ENCODE peak calls at places on chromosomes 4 and X, in ten cellular contexts. N is testis; L is fibroblast of the conjunctiva; R is OCI-LY7; K is M059J; U is tibial artery; W is lung; A is cerebellar cortex; X is naive thymus-derived CD8-positive, alpha-beta T cell; D is AG09309. Q is an unnamed sample.

GRCh38 chr4:89316931-89317366 is 9.3 kb upstream of the GPRIN3 start:
- DNase-seq in N (no peak), W (no peak), X (no peak), A (no peak), K (peak; percentile 58), R (peak; percentile 68), D (no peak), L (no peak), U (no peak), Q (no peak)

GRCh38 chrX:114611018-114611619 is 27.2 kb downstream of the HTR2C start:
- DNase-seq in L (peak; percentile 33), N (peak; percentile 36), U (peak; percentile 22), W (peak; percentile 43), K (peak; percentile 54), X (peak; percentile 31), A (peak; percentile 26), R (peak; percentile 27), D (no peak), Q (no peak)

GRCh38 chr4:123444298-123444731 is 47.7 kb downstream of the SPRY1 start:
- DNase-seq in R (peak; percentile 91), N (peak; percentile 79), K (no peak), D (no peak), X (peak; percentile 40), L (no peak), W (peak; percentile 38), A (peak; percentile 63), U (no peak), Q (no peak)

GRCh38 chr4:74449571-74450297 is 4.8 kb downstream of the AREG start:
- DNase-seq in L (no peak), K (peak; percentile 23), X (no peak), W (no peak), A (no peak), U (no peak), N (no peak), D (no peak), R (no peak), Q (no peak)

GRCh38 chr4:98838977-98839618 is 89.8 kb downstream of the EIF4E start:
- DNase-seq in D (no peak), R (no peak), L (no peak), U (no peak), A (no peak), W (no peak), K (peak; percentile 63), N (no peak), X (no peak), Q (no peak)

GRCh38 chr4:164136181-164136616 is 617.7 kb upstream of the SMIM31 start:
- DNase-seq in W (no peak), K (peak; percentile 51), N (no peak), U (no peak), L (peak; percentile 30), R (no peak), X (no peak), A (no peak), D (no peak), Q (no peak)

GRCh38 chrX:118528089-118528753 is 32.6 kb downstream of the DOCK11 start:
- DNase-seq in R (peak; percentile 31), U (no peak), X (peak; percentile 72), D (no peak), L (no peak), N (no peak), K (no peak), W (no peak), A (no peak), Q (no peak)

GRCh38 chrX:114152130-114152529 is 431.8 kb upstream of the HTR2C start:
- DNase-seq in A (no peak), R (no peak), K (peak; percentile 87), U (no peak), X (no peak), D (no peak), L (peak; percentile 43), N (no peak), W (no peak), Q (no peak)

GRCh38 chrX:7330971-7331746 is 183.2 kb upstream of the PUDP start:
- DNase-seq in N (peak; percentile 19), L (peak; percentile 83), W (no peak), D (peak; percentile 91), A (no peak), X (no peak), R (no peak), K (peak; percentile 81), U (peak; percentile 51), Q (peak; percentile 7)

GRCh38 chr4:62324215-62324614 is 1124.1 kb downstream of the ADGRL3 start:
- DNase-seq in W (peak; percentile 41), K (no peak), A (peak; percentile 65), R (no peak), U (peak; percentile 28), N (no peak), L (no peak), X (no peak), D (no peak), Q (no peak)

GRCh38 chrX:43881410-43882293 is 598 bp downstream of the MAOB start:
- DNase-seq in K (no peak), D (no peak), X (no peak), W (no peak), L (no peak), A (no peak), R (no peak), N (peak; percentile 47), U (peak; percentile 37), Q (no peak)

GRCh38 chr4:101155368-101155767 is 192.0 kb downstream of the PPP3CA start:
- DNase-seq in W (no peak), D (peak; percentile 41), A (no peak), U (no peak), X (no peak), N (no peak), R (no peak), L (no peak), K (peak; percentile 93), Q (no peak)

GRCh38 chrX:131477498-131477897 is 66.4 kb upstream of the OR13H1 start:
- DNase-seq in N (no peak), A (no peak), R (no peak), K (no peak), X (no peak), L (no peak), W (no peak), U (no peak), D (no peak), Q (no peak)

GRCh38 chr4:119667802-119668201 is 39.2 kb upstream of the PDE5A start:
- DNase-seq in U (no peak), N (no peak), K (no peak), X (no peak), R (no peak), D (no peak), A (no peak), L (no peak), W (no peak), Q (no peak)

GRCh38 chrX:135112096-135112729 is 8.1 kb downstream of the ETDB start:
- DNase-seq in N (peak; percentile 31), L (no peak), R (peak; percentile 32), D (peak; percentile 2), W (no peak), A (peak; percentile 24), X (peak; percentile 42), K (peak; percentile 43), U (no peak), Q (no peak)

GRCh38 chr4:24394041-24394440 is 190.3 kb downstream of the DHX15 start:
- DNase-seq in K (peak; percentile 86), U (no peak), D (no peak), A (no peak), R (no peak), W (no peak), N (no peak), L (no peak), X (no peak), Q (no peak)

GRCh38 chr4:64538219-64538618 is 129.0 kb upstream of the TECRL start:
- DNase-seq in X (no peak), W (no peak), K (no peak), U (no peak), D (no peak), N (peak; percentile 18), R (no peak), L (no peak), A (peak; percentile 14), Q (no peak)

GRCh38 chr4:183798921-183799307 is 106.2 kb upstream of the STOX2 start:
- DNase-seq in N (no peak), X (no peak), U (no peak), A (no peak), L (no peak), W (no peak), D (no peak), R (no peak), K (no peak), Q (no peak)

GRCh38 chr4:116866116-116866515 is 219.3 kb downstream of the TRAM1L1 start:
- DNase-seq in X (no peak), R (no peak), U (no peak), D (no peak), L (no peak), W (no peak), A (no peak), N (no peak), K (peak; percentile 1), Q (no peak)

GRCh38 chr4:84493092-84493850 is 5.8 kb downstream of the NKX6-1 start:
- DNase-seq in X (no peak), W (no peak), D (no peak), L (no peak), U (no peak), A (no peak), K (no peak), R (no peak), N (peak; percentile 57), Q (no peak)

GRCh38 chrX:13449441-13449840 is 120.0 kb upstream of the EGFL6 start:
- DNase-seq in X (no peak), W (no peak), N (no peak), L (no peak), U (no peak), A (no peak), D (no peak), K (no peak), R (no peak), Q (no peak)

GRCh38 chr4:1247811-1248261 is 1.1 kb downstream of the CTBP1 start:
- DNase-seq in W (no peak), N (no peak), X (no peak), K (no peak), R (no peak), D (no peak), U (no peak), L (no peak), A (no peak), Q (no peak)

GRCh38 chr4:122783301-122784215 is 43.1 kb upstream of the FGF2 start:
- DNase-seq in X (no peak), A (peak; percentile 75), W (peak; percentile 64), U (peak; percentile 53), K (peak; percentile 96), N (peak; percentile 30), D (peak; percentile 90), L (peak; percentile 73), R (no peak), Q (no peak)

GRCh38 chr4:78542373-78542772 is 9.2 kb upstream of the ANXA3 start:
- DNase-seq in W (no peak), X (no peak), D (no peak), R (no peak), L (no peak), N (no peak), A (no peak), U (no peak), K (peak; percentile 29), Q (no peak)

GRCh38 chr4:159950707-159951106 is 847.8 kb downstream of the RAPGEF2 start:
- DNase-seq in K (no peak), X (no peak), L (no peak), U (no peak), W (no peak), A (no peak), N (no peak), R (no peak), D (no peak), Q (no peak)

GRCh38 chr4:43391084-43391483 is 498.6 kb downstream of the GRXCR1 start:
- DNase-seq in A (no peak), U (no peak), W (no peak), X (no peak), N (no peak), K (no peak), L (no peak), D (no peak), R (no peak), Q (no peak)

GRCh38 chr4:26330186-26330787 is 9.5 kb downstream of the RBPJ start:
- DNase-seq in A (peak; percentile 88), U (no peak), N (no peak), K (peak; percentile 65), X (peak; percentile 59), L (peak; percentile 54), D (no peak), R (peak; percentile 77), W (no peak), Q (no peak)

GRCh38 chr4:168221298-168221697 is 97.3 kb downstream of the DDX60 start:
- DNase-seq in U (no peak), A (no peak), X (no peak), N (no peak), K (peak; percentile 70), R (no peak), W (no peak), L (peak; percentile 47), D (peak; percentile 4), Q (peak; percentile 37)

Q was measured in brain pericyte.